ENCODE peak calls at places on chromosomes 1 and 21, in four cellular contexts. F is IMR-90; X is stimulated activated CD8-positive, alpha-beta memory T cell treated with anti-CD3 and anti-CD28 coated beads, Interleukin-12 subunit alpha, Interleukin-12 subunit beta, amount 100 ng/mL, for 1 hour; R is stromal cell of bone marrow. B is an unnamed sample.

GRCh38 chr1:180522204-180522497 is 19.8 kb upstream of the ACBD6 start:
- DNase-seq in F (no peak), X (no peak), R (no peak), B (no peak)

GRCh38 chr1:29349871-29350491 is 113.7 kb downstream of the PTPRU start:
- DNase-seq in F (no peak), X (no peak), R (no peak), B (no peak)

GRCh38 chr1:165915480-165916395 is 88.3 kb downstream of the UCK2 start:
- DNase-seq in F (no peak), X (no peak), R (no peak), B (no peak)

GRCh38 chr1:177343445-177343844 is 172.7 kb downstream of the BRINP2 start:
- DNase-seq in F (no peak), X (no peak), R (no peak), B (no peak)

GRCh38 chr1:91830242-91831131 is 55.5 kb downstream of the TGFBR3 start:
- DNase-seq in F (peak; percentile 91), X (no peak), R (peak; percentile 87), B (peak; percentile 75)

GRCh38 chr1:158025576-158026230 is 32.3 kb downstream of the KIRREL1 start:
- DNase-seq in F (no peak), X (no peak), R (no peak), B (no peak)

GRCh38 chr21:35226302-35226701 is 177.2 kb upstream of the RUNX1 start:
- DNase-seq in F (peak; percentile 75), X (no peak), R (peak; percentile 75), B (no peak)

GRCh38 chr1:228333739-228334115 is 72.9 kb downstream of the TRIM11 start:
- DNase-seq in F (no peak), X (no peak), R (no peak), B (no peak)

GRCh38 chr1:31575373-31576140 is 758 bp upstream of the TINAGL1 start:
- DNase-seq in F (no peak), X (no peak), R (no peak), B (no peak)

GRCh38 chr1:170555370-170555769 is 23.4 kb downstream of the GORAB start:
- DNase-seq in F (peak; percentile 28), X (no peak), R (no peak), B (no peak)

GRCh38 chr1:50735443-50735842 is 224.6 kb downstream of the FAF1 start:
- DNase-seq in F (peak; percentile 33), X (no peak), R (peak; percentile 18), B (peak; percentile 9)

GRCh38 chr1:17135530-17135929 is 16.3 kb upstream of the PADI2 start:
- DNase-seq in F (no peak), X (no peak), R (no peak), B (no peak)

GRCh38 chr1:33082575-33083112 is 1.7 kb downstream of the AZIN2 start:
- DNase-seq in F (peak; percentile 39), X (no peak), R (no peak), B (no peak)

GRCh38 chr1:230747886-230748800 is 955 bp downstream of the CAPN9 start:
- DNase-seq in F (no peak), X (no peak), R (no peak), B (no peak)

GRCh38 chr1:184890539-184890973 is 83.8 kb downstream of the NIBAN1 start:
- DNase-seq in F (peak; percentile 28), X (peak; percentile 27), R (peak; percentile 16), B (no peak)

GRCh38 chr1:224256642-224257041 is 73.3 kb downstream of the NVL start:
- DNase-seq in F (no peak), X (no peak), R (no peak), B (no peak)

GRCh38 chr1:85351202-85351828 is 74.9 kb upstream of the BCL10 start:
- DNase-seq in F (no peak), X (no peak), R (no peak), B (no peak)

GRCh38 chr1:153942766-153943549 is 3.6 kb downstream of the DENND4B start:
- DNase-seq in F (no peak), X (no peak), R (no peak), B (no peak)

GRCh38 chr1:184160942-184161698 is 109.6 kb downstream of the TSEN15 start:
- DNase-seq in F (peak; percentile 59), X (no peak), R (peak; percentile 43), B (no peak)

GRCh38 chr1:64220241-64220640 is 16.8 kb downstream of the UBE2U start:
- DNase-seq in F (no peak), X (no peak), R (no peak), B (no peak)

GRCh38 chr1:84800090-84801073 is 92.6 kb downstream of the LPAR3 start:
- DNase-seq in F (no peak), X (no peak), R (no peak), B (no peak)

GRCh38 chr1:101237229-101237837 is 514 bp downstream of the S1PR1 start:
- DNase-seq in F (peak; percentile 75), X (no peak), R (no peak), B (no peak)

GRCh38 chr1:175317795-175318194 is 125.2 kb upstream of the KIAA0040 start:
- DNase-seq in F (no peak), X (no peak), R (no peak), B (no peak)

GRCh38 chr21:45109831-45110492 is 35.6 kb downstream of the ADARB1 start:
- DNase-seq in F (no peak), X (peak; percentile 15), R (no peak), B (no peak)

GRCh38 chr1:32886012-32886827 is at the start of gene HPCA:
- DNase-seq in F (peak; percentile 48), X (no peak), R (no peak), B (no peak)

GRCh38 chr1:169113613-169114119 is 7.2 kb downstream of the ATP1B1 start:
- DNase-seq in F (peak; percentile 95), X (no peak), R (no peak), B (peak; percentile 75)

GRCh38 chr1:44632511-44633072 is 41.7 kb downstream of the TMEM53 start:
- DNase-seq in F (peak; percentile 32), X (no peak), R (no peak), B (no peak)

GRCh38 chr1:9340864-9341263 is 48.2 kb downstream of the SPSB1 start:
- DNase-seq in F (no peak), X (no peak), R (no peak), B (no peak)

GRCh38 chr1:13723810-13724209 is 23.8 kb downstream of the PRDM2 start:
- DNase-seq in F (no peak), X (no peak), R (peak; percentile 29), B (no peak)